ENCODE peak calls at places on chromosome 4, in eight cellular contexts. M is naive thymus-derived CD4-positive, alpha-beta T cell; V is breast epithelium; Y is Caki2; A is endothelial cell; F is NCI-H2107; T is Calu3; N is stimulated activated CD4-positive, alpha-beta T cell treated with anti-CD3 and anti-CD28 coated beads, Interleukin-2, amount 100 ng/mL, for 48 hours. I is an unnamed sample.

GRCh38 chr4:168560835-168561210 is 64.0 kb downstream of the PALLD start:
- DNase-seq in M (no peak), V (no peak), Y (no peak), A (no peak), F (no peak), T (no peak), N (no peak), I (no peak)

GRCh38 chr4:15695240-15695699 is 7.6 kb upstream of the BST1 start:
- DNase-seq in M (no peak), V (no peak), Y (peak), A (no peak), F (peak), T (peak), N (no peak), I (no peak)

GRCh38 chr4:174794706-174795105 is 34.3 kb downstream of the GLRA3 start:
- DNase-seq in M (no peak), V (no peak), Y (no peak), A (no peak), F (no peak), T (peak), N (no peak), I (no peak)

GRCh38 chr4:158630893-158631292 is 40.8 kb downstream of the C4orf46 start:
- DNase-seq in M (no peak), V (no peak), Y (no peak), A (no peak), F (no peak), T (no peak), N (no peak), I (no peak)

GRCh38 chr4:151540728-151541437 is 131.9 kb downstream of the FHIP1A start:
- DNase-seq in M (no peak), V (no peak), Y (peak), A (no peak), F (no peak), T (peak), N (no peak), I (no peak)

GRCh38 chr4:127782025-127782274 is 172 bp upstream of the HSPA4L start:
- DNase-seq in M (no peak), V (no peak), Y (peak), A (peak), F (peak), T (peak), N (peak), I (no peak)

GRCh38 chr4:129246850-129247542 is 151.0 kb downstream of the C4orf33 start:
- DNase-seq in M (no peak), V (no peak), Y (no peak), A (no peak), F (peak), T (no peak), N (no peak), I (no peak)

GRCh38 chr4:168167714-168168284 is 75.5 kb downstream of the ANXA10 start:
- DNase-seq in M (no peak), V (no peak), Y (no peak), A (no peak), F (no peak), T (no peak), N (no peak), I (no peak)

GRCh38 chr4:74118600-74119351 is 19.8 kb upstream of the CXCL2 start:
- DNase-seq in M (no peak), V (no peak), Y (no peak), A (no peak), F (no peak), T (no peak), N (no peak), I (no peak)

I was measured in immature natural killer cell.